ENCODE peak calls at places on chromosomes 1 and 21, in six cellular contexts. L is IMR-90, Q is H1, N is neuronal stem cell, X is mesendoderm, H is mesenchymal stem cell. E is an unnamed sample.
A peak's percentile ranks its signal among the peaks of the same experiment; 100 is the strongest.

GRCh38 chr1:24294228-24294672 is 24.9 kb upstream of the GRHL3 start:
- DNase-seq in L (peak; percentile 98), Q (no peak), N (no peak), X (peak; percentile 46), H (peak; percentile 99), E (no peak)

GRCh38 chr21:42557420-42557819 is 43.8 kb downstream of the SLC37A1 start:
- DNase-seq in L (no peak), Q (no peak), N (no peak), X (no peak), H (no peak), E (no peak)

GRCh38 chr1:17155257-17155895 is 36.1 kb upstream of the PADI2 start:
- DNase-seq in L (no peak), Q (no peak), N (no peak), X (no peak), H (no peak), E (peak; percentile 10)

GRCh38 chr1:88736633-88737248 is 52.7 kb downstream of the PKN2 start:
- DNase-seq in L (peak; percentile 55), Q (peak; percentile 25), N (no peak), X (peak; percentile 87), H (peak; percentile 64), E (peak; percentile 69)

GRCh38 chr1:224503161-224504118 is 68.8 kb upstream of the WDR26 start:
- DNase-seq in L (peak; percentile 80), Q (no peak), N (peak; percentile 60), X (peak; percentile 97), H (peak; percentile 90), E (peak; percentile 85)

GRCh38 chr1:85091647-85092295 is 43.5 kb upstream of the MCOLN3 start:
- DNase-seq in L (no peak), Q (no peak), N (no peak), X (no peak), H (no peak), E (no peak)

GRCh38 chr1:10890391-10891073 is 94.1 kb upstream of the CASZ1 start:
- DNase-seq in L (no peak), Q (no peak), N (no peak), X (no peak), H (no peak), E (no peak)

GRCh38 chr1:161311595-161312181 is 1.9 kb upstream of the MPZ start:
- DNase-seq in L (no peak), Q (no peak), N (no peak), X (no peak), H (no peak), E (no peak)

GRCh38 chr1:24683713-24684162 is 40.6 kb downstream of the SRRM1 start:
- DNase-seq in L (peak; percentile 98), Q (no peak), N (no peak), X (peak; percentile 41), H (peak; percentile 94), E (no peak)

GRCh38 chr21:37064841-37065240 is 8.0 kb downstream of the PIGP start:
- DNase-seq in L (peak; percentile 66), Q (no peak), N (no peak), X (no peak), H (no peak), E (no peak)

GRCh38 chr1:171117085-171117484 is 26.4 kb downstream of the FMO3 start:
- DNase-seq in L (no peak), Q (no peak), N (no peak), X (no peak), H (no peak), E (no peak)

GRCh38 chr1:19780267-19780877 is 19.3 kb downstream of the TMCO4 start:
- DNase-seq in L (no peak), Q (no peak), N (no peak), X (no peak), H (no peak), E (no peak)

GRCh38 chr1:220962031-220962751 is 82.9 kb downstream of the HLX start:
- DNase-seq in L (peak; percentile 98), Q (no peak), N (no peak), X (no peak), H (peak; percentile 92), E (no peak)

GRCh38 chr1:173193639-173194038 is 13.5 kb downstream of the TNFSF4 start:
- DNase-seq in L (peak; percentile 47), Q (no peak), N (no peak), X (no peak), H (peak; percentile 57), E (no peak)

GRCh38 chr1:51331206-51332100 is 1.1 kb upstream of the TTC39A start:
- DNase-seq in L (peak; percentile 62), Q (no peak), N (no peak), X (peak; percentile 92), H (peak; percentile 78), E (peak; percentile 75)

GRCh38 chr1:230423261-230423660 is 2.9 kb downstream of the PGBD5 start:
- DNase-seq in L (no peak), Q (no peak), N (no peak), X (no peak), H (no peak), E (no peak)

GRCh38 chr1:170513138-170513537 is 18.8 kb upstream of the GORAB start:
- DNase-seq in L (no peak), Q (no peak), N (no peak), X (peak; percentile 67), H (no peak), E (peak; percentile 67)

GRCh38 chr1:91871994-91872393 is 14.0 kb downstream of the TGFBR3 start:
- DNase-seq in L (peak; percentile 64), Q (no peak), N (no peak), X (no peak), H (no peak), E (no peak)

GRCh38 chr1:116185161-116185701 is 74.0 kb downstream of the MAB21L3 start:
- DNase-seq in L (no peak), Q (no peak), N (no peak), X (no peak), H (no peak), E (no peak)

GRCh38 chr1:167681024-167681423 is 40.8 kb upstream of the MPZL1 start:
- DNase-seq in L (no peak), Q (no peak), N (no peak), X (no peak), H (no peak), E (no peak)

GRCh38 chr21:29300547-29301138 is 1.9 kb downstream of the BACH1 start:
- DNase-seq in L (peak; percentile 56), Q (no peak), N (no peak), X (no peak), H (no peak), E (no peak)

GRCh38 chr1:183323849-183324683 is 94.1 kb downstream of the NMNAT2 start:
- DNase-seq in L (peak; percentile 57), Q (no peak), N (no peak), X (peak; percentile 83), H (peak; percentile 60), E (no peak)

GRCh38 chr1:5286244-5286643 is 631.8 kb downstream of the AJAP1 start:
- DNase-seq in L (no peak), Q (no peak), N (no peak), X (no peak), H (no peak), E (no peak)

GRCh38 chr1:2855206-2856075 is 53.9 kb upstream of the TTC34 start:
- DNase-seq in L (no peak), Q (no peak), N (no peak), X (no peak), H (no peak), E (no peak)

GRCh38 chr1:40911105-40911504 is 48.9 kb upstream of the CITED4 start:
- DNase-seq in L (no peak), Q (no peak), N (no peak), X (no peak), H (no peak), E (no peak)

GRCh38 chr1:234243872-234244271 is 129.4 kb upstream of the COA6 start:
- DNase-seq in L (no peak), Q (no peak), N (no peak), X (no peak), H (no peak), E (no peak)

GRCh38 chr1:154859786-154860153 is 10.3 kb downstream of the KCNN3 start:
- DNase-seq in L (no peak), Q (no peak), N (no peak), X (no peak), H (no peak), E (no peak)

GRCh38 chr1:67290236-67290635 is 17.4 kb upstream of the IL12RB2 start:
- DNase-seq in L (no peak), Q (no peak), N (no peak), X (no peak), H (no peak), E (no peak)
- H2BK15ac ChIP-seq in L (no peak overlapping the region), Q (no peak overlapping the region), N (no peak overlapping the region), X (no peak overlapping the region), H (no peak overlapping the region), E (no peak overlapping the region)

GRCh38 chr1:37947364-37947763 is 511 bp upstream of the INPP5B start:
- DNase-seq in L (no peak), Q (no peak), N (no peak), X (no peak), H (no peak), E (no peak)

GRCh38 chr1:37944816-37945215 is 2.0 kb downstream of the INPP5B start:
- DNase-seq in L (no peak), Q (no peak), N (no peak), X (no peak), H (no peak), E (no peak)

GRCh38 chr1:37946703-37947360 is at the start of gene INPP5B:
- DNase-seq in L (peak; percentile 87), Q (peak; percentile 67), N (peak; percentile 64), X (peak; percentile 95), H (peak; percentile 91), E (peak; percentile 94)

GRCh38 chr1:37944091-37944763 is 2.6 kb downstream of the INPP5B start:
- DNase-seq in L (peak; percentile 59), Q (no peak), N (no peak), X (no peak), H (peak; percentile 21), E (no peak)

GRCh38 chr1:37945743-37946702 is 830 bp downstream of the INPP5B start:
- DNase-seq in L (peak; percentile 95), Q (no peak), N (no peak), X (peak; percentile 57), H (peak; percentile 92), E (peak; percentile 33)
- H2BK15ac ChIP-seq in L (peak overlapping the region; percentile 97), Q (no peak overlapping the region), N (peak overlapping the region; percentile 20), X (no peak overlapping the region), H (no peak overlapping the region), E (no peak overlapping the region)

GRCh38 chr1:60914982-60915381 is 167.4 kb upstream of the NFIA start:
- DNase-seq in L (no peak), Q (no peak), N (no peak), X (no peak), H (no peak), E (no peak)
- H2BK15ac ChIP-seq in L (no peak overlapping the region), Q (no peak overlapping the region), N (no peak overlapping the region), X (no peak overlapping the region), H (no peak overlapping the region), E (no peak overlapping the region)

GRCh38 chr1:193142409-193142808 is 20.6 kb downstream of the CDC73 start:
- DNase-seq in L (no peak), Q (no peak), N (no peak), X (no peak), H (no peak), E (no peak)

GRCh38 chr1:193143285-193143684 is 21.5 kb downstream of the CDC73 start:
- DNase-seq in L (peak; percentile 41), Q (no peak), N (no peak), X (peak; percentile 7), H (peak; percentile 34), E (no peak)

GRCh38 chr1:193140254-193140653 is 18.4 kb downstream of the CDC73 start:
- DNase-seq in L (no peak), Q (no peak), N (no peak), X (no peak), H (no peak), E (no peak)

GRCh38 chr1:193141804-193142203 is 20.0 kb downstream of the CDC73 start:
- DNase-seq in L (no peak), Q (no peak), N (no peak), X (no peak), H (no peak), E (no peak)

GRCh38 chr1:193144361-193144938 is 22.6 kb downstream of the CDC73 start:
- DNase-seq in L (no peak), Q (no peak), N (no peak), X (no peak), H (no peak), E (no peak)
- H2BK15ac ChIP-seq in L (no peak overlapping the region), Q (no peak overlapping the region), N (no peak overlapping the region), X (no peak overlapping the region), H (no peak overlapping the region), E (no peak overlapping the region)